ENCODE peak calls at places on chromosome 17, in nine cellular contexts. P is GM23248, C is neural progenitor cell, E is hepatocyte, I is MM.1S, K is PC-3, H is OCI-LY7, U is GM23338, S is SK-N-SH. D is an unnamed sample.

GRCh38 chr17:82843904-82844640 is 4.2 kb upstream of the ZNF750 start:
- DNase-seq in P (no peak), C (no peak), E (no peak), I (no peak), K (no peak), H (no peak), U (no peak), S (no peak), D (no peak)

GRCh38 chr17:345992-346785 is 6.4 kb downstream of the RPH3AL start:
- DNase-seq in P (no peak), C (no peak), E (no peak), I (no peak), K (no peak), H (no peak), U (no peak), S (no peak), D (no peak)

GRCh38 chr17:49018116-49018612 is 21.0 kb downstream of the IGF2BP1 start:
- DNase-seq in P (no peak), C (no peak), E (no peak), I (no peak), K (no peak), H (no peak), U (no peak), S (no peak), D (no peak)

GRCh38 chr17:64357191-64357981 is 33.3 kb downstream of the PECAM1 start:
- DNase-seq in P (peak), C (no peak), E (no peak), I (no peak), K (peak), H (no peak), U (peak), S (no peak), D (no peak)

GRCh38 chr17:6442775-6443174 is 1.5 kb upstream of the PIMREG start:
- DNase-seq in P (no peak), C (no peak), E (no peak), I (no peak), K (no peak), H (no peak), U (no peak), S (no peak), D (no peak)

GRCh38 chr17:2279707-2280106 is 23.9 kb downstream of the SMG6 start:
- DNase-seq in P (no peak), C (no peak), E (peak), I (no peak), K (no peak), H (no peak), U (no peak), S (no peak), D (no peak)

GRCh38 chr17:1360975-1361374 is 39.0 kb downstream of the YWHAE start:
- DNase-seq in P (no peak), C (no peak), E (no peak), I (no peak), K (no peak), H (no peak), U (peak), S (no peak), D (no peak)

GRCh38 chr17:30271102-30271501 is 20.6 kb downstream of the BLMH start:
- DNase-seq in P (peak), C (no peak), E (no peak), I (no peak), K (no peak), H (no peak), U (no peak), S (no peak), D (no peak)

GRCh38 chr17:11485336-11485735 is 112.9 kb upstream of the DNAH9 start:
- DNase-seq in P (no peak), C (no peak), E (no peak), I (no peak), K (no peak), H (no peak), U (no peak), S (no peak), D (no peak)

GRCh38 chr17:83136931-83137330 is 57.5 kb downstream of the METRNL start:
- DNase-seq in P (no peak), C (no peak), E (no peak), I (no peak), K (no peak), H (no peak), U (no peak), S (no peak), D (no peak)

GRCh38 chr17:40218740-40219072 is 398 bp upstream of the WIPF2 start:
- DNase-seq in P (peak), C (peak), E (peak), I (peak), K (peak), H (peak), U (peak), S (peak), D (peak)

GRCh38 chr17:75759457-75759856 is 5.5 kb downstream of the GALK1 start:
- DNase-seq in P (no peak), C (no peak), E (peak), I (no peak), K (no peak), H (no peak), U (no peak), S (no peak), D (no peak)

GRCh38 chr17:32335647-32336046 is 6.3 kb downstream of the C17orf75 start:
- DNase-seq in P (peak), C (no peak), E (no peak), I (no peak), K (no peak), H (no peak), U (no peak), S (no peak), D (no peak)

GRCh38 chr17:49076575-49077384 is 55.8 kb upstream of the B4GALNT2 start:
- DNase-seq in P (peak), C (no peak), E (no peak), I (no peak), K (peak), H (no peak), U (no peak), S (no peak), D (no peak)

GRCh38 chr17:11493947-11494346 is 104.3 kb upstream of the DNAH9 start:
- DNase-seq in P (no peak), C (peak), E (no peak), I (no peak), K (no peak), H (no peak), U (no peak), S (no peak), D (no peak)

GRCh38 chr17:65370669-65371126 is 190.8 kb downstream of the AXIN2 start:
- DNase-seq in P (no peak), C (peak), E (peak), I (no peak), K (peak), H (no peak), U (peak), S (no peak), D (no peak)

GRCh38 chr17:35900280-35900679 is 20.1 kb upstream of the CCL5 start:
- DNase-seq in P (no peak), C (no peak), E (no peak), I (no peak), K (no peak), H (no peak), U (no peak), S (no peak), D (no peak)

GRCh38 chr17:62064791-62065563 is at the start of gene MED13:
- DNase-seq in P (peak), C (peak), E (peak), I (peak), K (peak), H (peak), U (peak), S (peak), D (no peak)

GRCh38 chr17:44448412-44448811 is 54.8 kb downstream of the GPATCH8 start:
- DNase-seq in P (no peak), C (no peak), E (no peak), I (no peak), K (no peak), H (no peak), U (no peak), S (no peak), D (no peak)

GRCh38 chr17:44787271-44787940 is 28.6 kb downstream of the ADAM11 start:
- DNase-seq in P (no peak), C (no peak), E (no peak), I (no peak), K (no peak), H (no peak), U (no peak), S (no peak), D (no peak)

GRCh38 chr17:34146440-34147043 is 108.5 kb upstream of the CCL2 start:
- DNase-seq in P (no peak), C (peak), E (peak), I (peak), K (peak), H (peak), U (peak), S (peak), D (no peak)

GRCh38 chr17:1720856-1721386 is 3.6 kb upstream of the WDR81 start:
- DNase-seq in P (peak), C (peak), E (peak), I (peak), K (peak), H (peak), U (peak), S (no peak), D (peak)

GRCh38 chr17:34637548-34638525 is 58.5 kb downstream of the TMEM132E start:
- DNase-seq in P (peak), C (peak), E (peak), I (peak), K (peak), H (peak), U (peak), S (peak), D (peak)

GRCh38 chr17:64455993-64456885 is 7.3 kb downstream of the MILR1 start:
- DNase-seq in P (no peak), C (no peak), E (no peak), I (peak), K (no peak), H (peak), U (no peak), S (no peak), D (no peak)

GRCh38 chr17:8941980-8942617 is 23.4 kb downstream of the PIK3R5 start:
- DNase-seq in P (no peak), C (no peak), E (no peak), I (no peak), K (no peak), H (no peak), U (no peak), S (no peak), D (no peak)

GRCh38 chr17:82592289-82592683 is 56.0 kb downstream of the WDR45B start:
- DNase-seq in P (peak), C (no peak), E (peak), I (no peak), K (no peak), H (no peak), U (no peak), S (peak), D (no peak)

GRCh38 chr17:3804503-3804931 is 3.5 kb upstream of the ITGAE start:
- DNase-seq in P (no peak), C (no peak), E (peak), I (no peak), K (no peak), H (peak), U (no peak), S (no peak), D (no peak)

DNA sequence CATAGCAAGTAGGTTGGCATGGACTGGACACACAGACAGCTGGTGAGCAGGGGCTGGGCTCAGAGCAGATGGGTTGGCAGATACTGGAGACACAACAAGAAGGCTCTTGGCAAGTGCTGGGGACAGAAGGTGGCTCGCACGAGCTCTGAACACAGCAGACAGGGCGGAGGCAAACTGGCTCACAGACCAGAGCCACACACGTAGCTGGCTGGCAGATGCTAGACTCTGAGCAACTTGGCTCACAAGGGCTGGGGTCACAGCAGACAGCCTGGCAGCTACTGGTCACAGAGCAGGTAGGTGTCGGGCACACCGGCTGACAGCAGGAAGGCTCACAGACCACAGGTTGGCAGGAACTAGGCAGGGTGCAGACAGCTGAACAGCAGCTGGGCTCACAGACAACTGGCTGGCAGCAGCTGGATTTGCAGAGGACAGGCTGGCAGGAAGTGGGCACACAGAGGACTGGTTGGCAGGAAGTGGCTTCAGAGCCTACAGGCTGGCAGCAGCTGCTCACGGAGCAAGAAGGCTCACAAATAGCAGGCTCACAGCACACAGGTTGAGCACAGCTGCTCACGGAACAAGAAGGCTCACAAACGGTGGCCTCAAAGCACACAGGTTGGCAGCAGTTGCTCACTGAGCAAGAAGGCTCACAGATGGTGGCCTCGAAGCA is 725 bp downstream of the KRTAP16-1 start:
- DNase-seq in P (peak), C (no peak), E (no peak), I (peak), K (no peak), H (peak), U (no peak), S (no peak), D (no peak)
- TF ChIP-seq EZH2phosphoT487 in P (no peak), C (no peak), E (no peak), I (no peak), K (no peak), H (no peak), U (no peak), S (no peak), D (no peak)

GRCh38 chr17:47879028-47879585 is 16.9 kb upstream of the SP2 start:
- DNase-seq in P (peak), C (no peak), E (no peak), I (no peak), K (no peak), H (no peak), U (no peak), S (no peak), D (no peak)
- TF ChIP-seq EZH2phosphoT487 in P (no peak), C (no peak), E (no peak), I (no peak), K (no peak), H (no peak), U (no peak), S (no peak), D (no peak)

GRCh38 chr17:69093995-69094394 is 33.3 kb upstream of the ABCA9 start:
- DNase-seq in P (no peak), C (no peak), E (no peak), I (no peak), K (no peak), H (no peak), U (no peak), S (no peak), D (no peak)

GRCh38 chr17:69084911-69085310 is 24.2 kb upstream of the ABCA9 start:
- DNase-seq in P (peak), C (peak), E (peak), I (no peak), K (peak), H (peak), U (peak), S (peak), D (peak)

GRCh38 chr17:69088643-69089200 is 28.0 kb upstream of the ABCA9 start:
- DNase-seq in P (no peak), C (no peak), E (no peak), I (no peak), K (no peak), H (no peak), U (no peak), S (no peak), D (no peak)

GRCh38 chr17:69093279-69093789 is 32.6 kb upstream of the ABCA9 start:
- DNase-seq in P (no peak), C (no peak), E (no peak), I (no peak), K (no peak), H (peak), U (no peak), S (no peak), D (no peak)

GRCh38 chr17:69090365-69090764 is 29.6 kb upstream of the ABCA9 start:
- DNase-seq in P (peak), C (no peak), E (no peak), I (no peak), K (no peak), H (no peak), U (no peak), S (no peak), D (no peak)
- TF ChIP-seq EZH2phosphoT487 in P (no peak), C (no peak), E (no peak), I (no peak), K (no peak), H (no peak), U (no peak), S (no peak), D (no peak)

GRCh38 chr17:67054608-67055007 is 10.3 kb downstream of the CACNG1 start:
- DNase-seq in P (no peak), C (no peak), E (no peak), I (no peak), K (no peak), H (no peak), U (no peak), S (no peak), D (no peak)
- TF ChIP-seq EZH2phosphoT487 in P (no peak), C (no peak), E (no peak), I (no peak), K (no peak), H (no peak), U (no peak), S (no peak), D (no peak)

DNA sequence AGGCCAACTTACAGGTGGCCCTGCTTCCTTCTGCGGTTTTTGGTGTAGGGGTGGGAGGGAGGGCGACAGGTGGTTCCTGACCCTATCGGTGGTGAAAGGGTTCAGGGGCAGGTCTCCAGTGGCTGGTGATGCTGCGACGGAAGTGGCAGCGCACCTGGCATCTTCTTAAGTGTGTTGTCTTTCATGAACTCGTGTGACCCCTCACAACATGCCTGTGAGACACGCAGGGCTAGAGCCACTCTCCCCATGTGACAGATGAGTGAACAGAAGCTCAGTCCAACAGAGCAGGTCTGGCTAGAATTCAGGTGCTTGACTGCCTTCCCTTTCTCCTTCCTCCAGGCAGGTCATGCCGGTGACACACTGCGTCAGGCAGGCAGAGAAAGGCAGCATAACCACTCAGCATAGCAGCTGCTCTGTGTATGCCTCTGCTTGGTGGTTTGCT is 8.0 kb downstream of the TNFAIP1 start:
- DNase-seq in P (no peak), C (no peak), E (no peak), I (peak), K (no peak), H (peak), U (no peak), S (no peak), D (no peak)
- TF ChIP-seq EZH2phosphoT487 in P (no peak), C (no peak), E (no peak), I (no peak), K (no peak), H (no peak), U (no peak), S (no peak), D (no peak)

DNA sequence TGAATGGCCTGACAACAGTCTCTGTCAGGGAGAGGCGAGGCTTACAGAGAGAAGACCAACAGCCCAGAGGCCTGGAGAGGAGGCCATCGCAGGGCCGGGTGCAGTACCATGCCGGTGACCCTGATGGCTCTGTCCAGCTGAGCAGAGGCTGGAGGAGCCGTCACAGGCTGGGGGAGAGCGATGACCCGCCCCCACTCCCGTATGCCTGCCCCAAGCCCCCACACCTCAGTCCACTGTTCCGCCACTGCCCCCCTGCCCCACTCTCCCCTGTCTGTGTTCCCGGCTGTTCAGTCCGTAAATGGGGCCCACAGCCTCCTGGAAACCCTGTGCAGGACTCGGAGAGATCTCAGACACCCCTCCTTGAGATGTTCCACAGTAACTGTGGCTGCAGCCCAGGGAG is 12.8 kb upstream of the FAM83G start:
- DNase-seq in P (no peak), C (no peak), E (no peak), I (no peak), K (no peak), H (no peak), U (no peak), S (no peak), D (no peak)
- TF ChIP-seq EZH2phosphoT487 in P (no peak), C (no peak), E (no peak), I (no peak), K (no peak), H (no peak), U (no peak), S (no peak), D (no peak)

DNA sequence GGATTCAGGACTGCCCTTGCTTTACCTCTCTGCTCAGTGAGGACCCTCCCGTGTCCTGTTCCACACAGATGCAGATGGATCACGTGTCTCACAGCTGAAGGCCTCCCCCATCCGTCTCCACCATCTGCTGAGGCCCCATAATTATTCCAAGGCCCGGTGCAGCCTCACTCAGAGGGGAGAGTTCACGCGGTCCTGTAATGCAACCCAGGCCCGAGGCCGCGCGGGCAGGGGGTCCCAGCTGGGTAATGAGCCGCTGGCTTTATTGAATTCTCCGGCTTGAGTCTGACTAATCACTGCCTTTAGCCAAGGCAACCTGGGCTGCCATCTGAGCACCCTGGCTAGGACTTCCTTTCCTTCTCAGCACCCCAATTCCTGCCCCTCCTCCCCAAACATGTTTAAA is 4.4 kb upstream of the WFIKKN2 start:
- DNase-seq in P (no peak), C (peak), E (peak), I (no peak), K (no peak), H (no peak), U (peak), S (peak), D (no peak)
- TF ChIP-seq EZH2phosphoT487 in P (no peak), C (no peak), E (no peak), I (no peak), K (no peak), H (no peak), U (no peak), S (no peak), D (no peak)

DNA sequence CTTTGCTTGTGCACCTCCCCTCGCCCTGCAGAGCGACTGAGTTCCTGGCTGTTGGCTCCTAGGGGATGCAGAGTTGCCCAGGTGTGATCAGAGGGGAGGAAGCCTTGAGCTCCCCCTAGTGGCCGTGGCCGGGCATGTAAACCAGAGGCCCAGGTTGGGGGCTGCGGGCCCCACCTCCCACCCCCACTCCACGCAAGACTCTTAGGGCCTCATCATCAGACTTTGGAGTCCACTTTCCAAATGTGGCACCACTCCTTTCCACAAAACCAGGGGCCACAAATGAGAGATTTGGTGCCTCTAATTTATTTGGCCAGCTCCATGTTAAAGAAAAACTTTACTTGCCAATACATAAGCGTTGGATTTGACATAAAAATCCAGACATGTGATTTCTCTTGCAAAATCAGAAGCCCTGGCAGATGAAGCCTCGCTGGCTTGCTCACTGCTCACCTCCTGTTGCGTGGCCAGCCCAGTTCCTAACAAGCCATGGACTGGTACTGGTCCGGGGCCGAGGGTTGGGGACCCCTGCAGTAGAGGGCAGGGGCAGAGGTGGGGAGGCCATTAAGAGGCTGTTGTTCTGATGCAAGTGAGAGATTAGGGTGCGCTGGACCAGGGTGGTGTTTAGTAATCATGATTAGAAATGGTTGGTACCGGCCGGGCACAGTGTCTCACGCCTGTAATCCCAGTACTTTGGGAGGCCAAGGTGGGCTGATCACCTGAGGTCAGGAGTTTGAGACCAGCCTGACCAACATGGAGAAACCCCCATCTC is 28.7 kb upstream of the GAS7 start:
- DNase-seq in P (peak), C (peak), E (peak), I (peak), K (peak), H (peak), U (peak), S (peak), D (peak)
- TF ChIP-seq EZH2phosphoT487 in P (no peak), C (no peak), E (no peak), I (no peak), K (no peak), H (no peak), U (no peak), S (no peak), D (no peak)

D was measured in HCT116.